ENCODE peak calls at places on chromosomes 16 and 17, in four cellular contexts. D is endothelial cell of umbilical vein, U is fibroblast of lung, G is PC-3. C is an unnamed sample. For H3K79me2, the result is how much of the 10 kb centered on the place peaks cover.

GRCh38 chr17:2151634-2152033 is 96.7 kb downstream of the HIC1 start:
- DNase-seq in D (no peak), U (no peak), G (no peak), C (no peak)

GRCh38 chr17:51322390-51323029 is 62.2 kb downstream of the UTP18 start:
- DNase-seq in D (peak), U (no peak), G (peak), C (no peak)

GRCh38 chr16:84505249-84506156 is 1.0 kb upstream of the MEAK7 start:
- DNase-seq in D (no peak), U (no peak), G (no peak), C (no peak)

GRCh38 chr16:85819711-85820110 is 20.2 kb downstream of the COX4I1 start:
- DNase-seq in D (no peak), U (peak), G (no peak), C (peak)

GRCh38 chr17:48915459-48916282 is 7.5 kb downstream of the UBE2Z start:
- DNase-seq in D (peak), U (peak), G (peak), C (peak)

GRCh38 chr16:25126820-25127232 is 15.3 kb downstream of the LCMT1 start:
- DNase-seq in D (peak), U (peak), G (peak), C (peak)

GRCh38 chr16:88738167-88739084 is 32.1 kb downstream of the CTU2 start:
- DNase-seq in D (no peak), U (no peak), G (no peak), C (no peak)

GRCh38 chr17:67520916-67521772 is 144.1 kb downstream of the PITPNC1 start:
- DNase-seq in D (no peak), U (peak), G (peak), C (no peak)

GRCh38 chr16:50533317-50533716 is 14.9 kb upstream of the NKD1 start:
- DNase-seq in D (no peak), U (no peak), G (no peak), C (no peak)

GRCh38 chr17:60151355-60151754 is 1.6 kb downstream of the CA4 start:
- DNase-seq in D (no peak), U (no peak), G (no peak), C (no peak)

GRCh38 chr17:5264930-5265329 is 17.2 kb upstream of the RABEP1 start:
- DNase-seq in D (no peak), U (no peak), G (no peak), C (no peak)

GRCh38 chr16:7938175-7938574 is 605.5 kb downstream of the RBFOX1 start:
- DNase-seq in D (no peak), U (no peak), G (no peak), C (no peak)

GRCh38 chr16:4183258-4184037 is 58.4 kb downstream of the SRL start:
- DNase-seq in D (peak), U (peak), G (peak), C (peak)

GRCh38 chr17:46152423-46152822 is 40.8 kb downstream of the KANSL1 start:
- DNase-seq in D (no peak), U (no peak), G (no peak), C (no peak)

GRCh38 chr16:10871157-10871991 is 5.6 kb upstream of the CIITA start:
- DNase-seq in D (no peak), U (peak), G (peak), C (peak)

GRCh38 chr17:42969006-42969581 is 4.8 kb upstream of the AARSD1 start:
- DNase-seq in D (no peak), U (peak), G (no peak), C (no peak)

GRCh38 chr17:79435296-79435695 is 175.6 kb downstream of the RBFOX3 start:
- DNase-seq in D (no peak), U (no peak), G (no peak), C (no peak)

GRCh38 chr17:7842380-7842949 is 8.4 kb downstream of the KDM6B start:
- DNase-seq in D (peak), U (peak), G (peak), C (peak)

GRCh38 chr17:20116683-20117309 is 107.6 kb downstream of the SPECC1 start:
- DNase-seq in D (peak), U (peak), G (peak), C (no peak)

GRCh38 chr17:48740537-48740936 is 12.0 kb upstream of the HOXB13 start:
- DNase-seq in D (no peak), U (no peak), G (no peak), C (no peak)

GRCh38 chr17:73089918-73090317 is 2.6 kb downstream of the SLC39A11 start:
- DNase-seq in D (no peak), U (no peak), G (no peak), C (no peak)

GRCh38 chr17:65750678-65751077 is 189.2 kb upstream of the AXIN2 start:
- DNase-seq in D (peak), U (peak), G (peak), C (peak)

GRCh38 chr16:23952128-23953041 is 116.6 kb downstream of the PRKCB start:
- DNase-seq in D (no peak), U (no peak), G (no peak), C (peak)

GRCh38 chr17:79049821-79050220 is 24.8 kb upstream of the ENGASE start:
- DNase-seq in D (no peak), U (no peak), G (no peak), C (no peak)

GRCh38 chr17:19295478-19296200 is 58.5 kb downstream of the EPN2 start:
- DNase-seq in D (no peak), U (peak), G (no peak), C (no peak)

GRCh38 chr17:82235775-82236141 is 6.9 kb downstream of the SLC16A3 start:
- DNase-seq in D (no peak), U (peak), G (no peak), C (no peak)

GRCh38 chr16:10577305-10578202 is 2.8 kb downstream of the EMP2 start:
- DNase-seq in D (no peak), U (no peak), G (peak), C (no peak)

GRCh38 chr16:19872179-19872863 is 12.3 kb downstream of the GPRC5B start:
- DNase-seq in D (no peak), U (no peak), G (no peak), C (no peak)

GRCh38 chr16:1290860-1291575 is 18.4 kb upstream of the UBE2I start:
- DNase-seq in D (peak), U (no peak), G (no peak), C (no peak)

GRCh38 chr16:61128545-61129323 is 907.5 kb downstream of the CDH8 start:
- DNase-seq in D (no peak), U (no peak), G (no peak), C (no peak)

GRCh38 chr16:29653436-29653835 is 9.6 kb upstream of the SPN start:
- DNase-seq in D (no peak), U (no peak), G (no peak), C (no peak)

GRCh38 chr16:68646948-68647659 is 2.0 kb downstream of the CDH3 start:
- DNase-seq in D (no peak), U (no peak), G (peak), C (no peak)

DNA sequence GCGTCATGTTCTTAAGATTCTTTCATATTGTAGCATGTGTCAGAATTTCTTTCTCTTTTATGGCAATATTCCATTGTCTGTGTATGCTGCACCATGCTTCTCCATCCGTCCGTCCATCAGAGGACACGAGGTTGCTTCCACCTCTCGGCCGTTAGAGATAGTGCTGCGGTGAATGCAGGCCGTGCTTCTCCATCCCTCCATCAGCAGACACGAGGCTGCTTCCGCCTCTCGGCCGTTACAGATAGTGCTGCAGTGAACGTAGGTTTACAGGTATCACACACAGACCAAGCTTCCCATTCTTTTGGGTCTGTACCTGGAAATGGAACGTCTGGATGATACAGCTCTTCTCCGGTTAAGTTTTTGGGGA is 113.5 kb downstream of the CMIP start:
- DNase-seq in D (no peak), U (no peak), G (no peak), C (no peak)
- H3K79me2 ChIP-seq in D (under half), U (under half), G (half or more), C (half or more)

GRCh38 chr17:50268040-50268439 is 6.2 kb upstream of the TMEM92 start:
- DNase-seq in D (no peak), U (no peak), G (no peak), C (no peak)

GRCh38 chr17:50270430-50271172 is 3.7 kb upstream of the TMEM92 start:
- DNase-seq in D (no peak), U (peak), G (no peak), C (peak)

GRCh38 chr17:50268632-50269287 is 5.5 kb upstream of the TMEM92 start:
- DNase-seq in D (peak), U (peak), G (no peak), C (no peak)

GRCh38 chr17:50271173-50271750 is 3.0 kb upstream of the TMEM92 start:
- DNase-seq in D (no peak), U (peak), G (no peak), C (no peak)

DNA sequence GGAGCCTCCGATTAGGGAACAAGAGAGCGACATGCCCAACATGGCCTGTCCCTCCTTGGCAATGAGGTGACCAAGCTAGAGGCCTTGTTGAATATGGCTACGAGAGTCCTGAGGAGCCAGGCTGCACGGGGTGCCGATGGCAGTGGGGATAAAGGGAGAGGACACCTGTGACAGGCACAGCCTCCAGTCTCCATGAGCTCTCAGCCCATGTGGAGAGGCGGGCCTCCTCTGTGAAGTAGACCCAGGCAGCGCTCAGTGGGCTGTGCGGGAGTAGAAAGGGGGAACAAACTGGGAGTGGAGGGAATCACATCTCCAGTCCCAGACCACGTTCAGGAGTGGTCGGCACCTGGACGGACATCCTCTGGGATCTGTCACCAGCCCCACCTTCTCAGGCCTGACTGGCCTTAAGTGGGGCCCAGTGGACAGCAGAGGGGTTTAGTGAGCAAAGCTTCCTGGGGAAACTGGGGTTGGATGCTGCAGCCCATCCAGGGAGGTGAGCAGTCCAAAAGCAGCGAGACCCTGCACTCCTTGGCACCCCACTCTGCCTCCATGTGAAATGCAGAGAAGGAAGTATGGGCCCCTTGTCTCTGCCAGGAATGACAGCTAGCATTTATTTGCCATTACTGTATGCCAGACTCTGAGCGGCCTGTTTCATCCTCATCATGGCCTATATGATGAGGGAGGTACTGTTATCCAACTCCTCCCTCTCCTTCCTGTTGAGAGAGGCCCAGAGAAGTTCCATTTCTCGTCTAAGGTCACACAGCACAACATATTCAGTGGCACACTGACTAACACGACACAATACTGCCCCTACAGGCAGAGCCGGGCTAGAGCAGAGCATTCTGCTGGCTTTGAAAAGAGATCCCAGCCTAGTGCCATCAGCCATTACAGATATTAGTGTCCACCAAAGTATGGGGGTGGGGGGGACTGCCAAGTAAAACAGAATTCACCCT is 4.5 kb upstream of the TMEM92 start:
- DNase-seq in D (peak), U (peak), G (peak), C (peak)
- H3K79me2 ChIP-seq in D (under half), U (under half), G (under half), C (half or more)

DNA sequence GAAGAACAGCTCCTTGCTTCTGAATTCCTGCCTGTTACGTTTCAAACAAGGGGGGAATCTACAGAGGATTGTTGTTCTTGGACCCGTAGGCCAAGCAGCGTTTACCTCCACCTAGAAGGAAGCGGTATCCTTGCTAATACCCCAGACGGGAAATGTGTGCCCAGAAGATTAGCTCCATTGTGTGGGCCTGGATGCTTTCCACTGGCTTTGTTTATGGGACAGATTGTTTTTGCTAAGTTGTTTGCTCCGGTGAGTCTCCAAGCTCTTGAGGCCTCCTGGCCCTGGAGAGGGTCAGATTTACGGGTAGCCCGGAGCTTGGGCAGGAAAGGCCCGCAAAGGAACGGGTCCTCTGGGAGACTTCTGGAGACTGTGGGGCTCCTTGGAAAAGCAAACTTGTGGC is 28.4 kb upstream of the MRTFB start:
- DNase-seq in D (peak), U (no peak), G (no peak), C (no peak)
- H3K79me2 ChIP-seq in D (under half), U (under half), G (under half), C (under half)

GRCh38 chr17:14317383-14317782 is 16.5 kb downstream of the HS3ST3B1 start:
- DNase-seq in D (no peak), U (no peak), G (no peak), C (no peak)
- H3K79me2 ChIP-seq in D (under half), U (half or more), G (under half), C (half or more)